ENCODE peak calls at places on chromosome 13, in ten cellular contexts. One of them, this sample, is unnamed.

GRCh38 chr13:51916962-51917361 is 55.2 kb downstream of the CCDC70 start:
- DNase-seq in RWPE1: no peak
- DNase-seq in cardiac muscle cell: no peak
- DNase-seq in HCT116: no peak
- DNase-seq in breast epithelium: no peak
- DNase-seq in upper lobe of left lung: no peak
- DNase-seq in heart right ventricle: no peak
- DNase-seq in fibroblast of lung: no peak
- DNase-seq in left ventricle myocardium inferior: no peak
- DNase-seq in GM23338: no peak
- DNase-seq in this sample: no peak

GRCh38 chr13:51769455-51770127 is 34.4 kb downstream of the DHRS12 start:
- DNase-seq in left ventricle myocardium inferior: peak
- DNase-seq in fibroblast of lung: no peak
- DNase-seq in upper lobe of left lung: peak
- DNase-seq in RWPE1: no peak
- DNase-seq in cardiac muscle cell: no peak
- DNase-seq in HCT116: no peak
- DNase-seq in heart right ventricle: peak
- DNase-seq in breast epithelium: no peak
- DNase-seq in GM23338: no peak
- DNase-seq in this sample: no peak

GRCh38 chr13:35818577-35819165 is 312.5 kb downstream of the DCLK1 start:
- DNase-seq in left ventricle myocardium inferior: no peak
- DNase-seq in RWPE1: peak
- DNase-seq in heart right ventricle: no peak
- DNase-seq in HCT116: peak
- DNase-seq in GM23338: peak
- DNase-seq in breast epithelium: no peak
- DNase-seq in fibroblast of lung: peak
- DNase-seq in upper lobe of left lung: no peak
- DNase-seq in cardiac muscle cell: peak
- DNase-seq in this sample: no peak

GRCh38 chr13:63625869-63626268 is 2210.2 kb upstream of the PCDH20 start:
- DNase-seq in fibroblast of lung: peak
- DNase-seq in RWPE1: peak
- DNase-seq in GM23338: peak
- DNase-seq in left ventricle myocardium inferior: no peak
- DNase-seq in HCT116: no peak
- DNase-seq in heart right ventricle: no peak
- DNase-seq in breast epithelium: no peak
- DNase-seq in upper lobe of left lung: no peak
- DNase-seq in cardiac muscle cell: no peak
- DNase-seq in this sample: no peak

GRCh38 chr13:67474114-67474513 is 244.0 kb upstream of the PCDH9 start:
- DNase-seq in heart right ventricle: no peak
- DNase-seq in cardiac muscle cell: no peak
- DNase-seq in fibroblast of lung: no peak
- DNase-seq in breast epithelium: no peak
- DNase-seq in HCT116: no peak
- DNase-seq in left ventricle myocardium inferior: no peak
- DNase-seq in RWPE1: no peak
- DNase-seq in GM23338: no peak
- DNase-seq in upper lobe of left lung: no peak
- DNase-seq in this sample: no peak

GRCh38 chr13:112213467-112214245 is 146.7 kb downstream of the SOX1 start:
- DNase-seq in HCT116: no peak
- DNase-seq in GM23338: no peak
- DNase-seq in RWPE1: no peak
- DNase-seq in left ventricle myocardium inferior: no peak
- DNase-seq in upper lobe of left lung: peak
- DNase-seq in breast epithelium: peak
- DNase-seq in fibroblast of lung: no peak
- DNase-seq in heart right ventricle: no peak
- DNase-seq in cardiac muscle cell: no peak
- DNase-seq in this sample: no peak

GRCh38 chr13:103349664-103350063 is 283.4 kb upstream of the SLC10A2 start:
- DNase-seq in HCT116: no peak
- DNase-seq in heart right ventricle: peak
- DNase-seq in cardiac muscle cell: peak
- DNase-seq in GM23338: no peak
- DNase-seq in fibroblast of lung: no peak
- DNase-seq in upper lobe of left lung: no peak
- DNase-seq in left ventricle myocardium inferior: no peak
- DNase-seq in breast epithelium: no peak
- DNase-seq in RWPE1: no peak
- DNase-seq in this sample: no peak

GRCh38 chr13:79451500-79451962 is 29.4 kb upstream of the NDFIP2 start:
- DNase-seq in GM23338: peak
- DNase-seq in fibroblast of lung: peak
- DNase-seq in left ventricle myocardium inferior: no peak
- DNase-seq in RWPE1: peak
- DNase-seq in heart right ventricle: no peak
- DNase-seq in cardiac muscle cell: no peak
- DNase-seq in HCT116: no peak
- DNase-seq in breast epithelium: no peak
- DNase-seq in upper lobe of left lung: no peak
- DNase-seq in this sample: peak

GRCh38 chr13:20394506-20394905 is 131.2 kb downstream of the CRYL1 start:
- DNase-seq in breast epithelium: no peak
- DNase-seq in RWPE1: no peak
- DNase-seq in fibroblast of lung: peak
- DNase-seq in GM23338: peak
- DNase-seq in heart right ventricle: no peak
- DNase-seq in HCT116: no peak
- DNase-seq in upper lobe of left lung: peak
- DNase-seq in left ventricle myocardium inferior: no peak
- DNase-seq in cardiac muscle cell: no peak
- DNase-seq in this sample: no peak

GRCh38 chr13:41631296-41631965 is 174.1 kb downstream of the RGCC start:
- DNase-seq in HCT116: no peak
- DNase-seq in fibroblast of lung: peak
- DNase-seq in cardiac muscle cell: no peak
- DNase-seq in GM23338: no peak
- DNase-seq in breast epithelium: no peak
- DNase-seq in upper lobe of left lung: no peak
- DNase-seq in RWPE1: no peak
- DNase-seq in heart right ventricle: no peak
- DNase-seq in left ventricle myocardium inferior: no peak
- DNase-seq in this sample: no peak

GRCh38 chr13:74210693-74211393 is 76.6 kb upstream of the KLF12 start:
- DNase-seq in RWPE1: peak
- DNase-seq in HCT116: no peak
- DNase-seq in heart right ventricle: no peak
- DNase-seq in breast epithelium: no peak
- DNase-seq in upper lobe of left lung: no peak
- DNase-seq in fibroblast of lung: peak
- DNase-seq in cardiac muscle cell: peak
- DNase-seq in left ventricle myocardium inferior: no peak
- DNase-seq in GM23338: no peak
- DNase-seq in this sample: no peak

GRCh38 chr13:94710081-94710809 is 2.1 kb downstream of the SOX21 start:
- DNase-seq in fibroblast of lung: no peak
- DNase-seq in RWPE1: no peak
- DNase-seq in left ventricle myocardium inferior: no peak
- DNase-seq in heart right ventricle: no peak
- DNase-seq in HCT116: no peak
- DNase-seq in upper lobe of left lung: no peak
- DNase-seq in cardiac muscle cell: no peak
- DNase-seq in GM23338: peak
- DNase-seq in breast epithelium: no peak
- DNase-seq in this sample: no peak

GRCh38 chr13:44795176-44795575 is 194.1 kb downstream of the NUFIP1 start:
- DNase-seq in RWPE1: no peak
- DNase-seq in cardiac muscle cell: no peak
- DNase-seq in GM23338: no peak
- DNase-seq in fibroblast of lung: no peak
- DNase-seq in upper lobe of left lung: no peak
- DNase-seq in left ventricle myocardium inferior: no peak
- DNase-seq in breast epithelium: no peak
- DNase-seq in heart right ventricle: no peak
- DNase-seq in HCT116: no peak
- DNase-seq in this sample: no peak

GRCh38 chr13:44797685-44798084 is 191.6 kb downstream of the NUFIP1 start:
- DNase-seq in left ventricle myocardium inferior: no peak
- DNase-seq in HCT116: no peak
- DNase-seq in heart right ventricle: no peak
- DNase-seq in breast epithelium: no peak
- DNase-seq in RWPE1: no peak
- DNase-seq in fibroblast of lung: no peak
- DNase-seq in GM23338: no peak
- DNase-seq in upper lobe of left lung: no peak
- DNase-seq in cardiac muscle cell: no peak
- DNase-seq in this sample: no peak

GRCh38 chr13:44792096-44792495 is 197.2 kb downstream of the NUFIP1 start:
- DNase-seq in breast epithelium: no peak
- DNase-seq in HCT116: no peak
- DNase-seq in left ventricle myocardium inferior: no peak
- DNase-seq in cardiac muscle cell: no peak
- DNase-seq in RWPE1: no peak
- DNase-seq in heart right ventricle: no peak
- DNase-seq in upper lobe of left lung: peak
- DNase-seq in GM23338: no peak
- DNase-seq in fibroblast of lung: no peak
- DNase-seq in this sample: no peak

GRCh38 chr13:44800626-44801025 is 188.6 kb downstream of the NUFIP1 start:
- DNase-seq in cardiac muscle cell: peak
- DNase-seq in breast epithelium: no peak
- DNase-seq in upper lobe of left lung: no peak
- DNase-seq in HCT116: no peak
- DNase-seq in left ventricle myocardium inferior: no peak
- DNase-seq in RWPE1: no peak
- DNase-seq in fibroblast of lung: no peak
- DNase-seq in heart right ventricle: no peak
- DNase-seq in GM23338: no peak
- DNase-seq in this sample: no peak

DNA sequence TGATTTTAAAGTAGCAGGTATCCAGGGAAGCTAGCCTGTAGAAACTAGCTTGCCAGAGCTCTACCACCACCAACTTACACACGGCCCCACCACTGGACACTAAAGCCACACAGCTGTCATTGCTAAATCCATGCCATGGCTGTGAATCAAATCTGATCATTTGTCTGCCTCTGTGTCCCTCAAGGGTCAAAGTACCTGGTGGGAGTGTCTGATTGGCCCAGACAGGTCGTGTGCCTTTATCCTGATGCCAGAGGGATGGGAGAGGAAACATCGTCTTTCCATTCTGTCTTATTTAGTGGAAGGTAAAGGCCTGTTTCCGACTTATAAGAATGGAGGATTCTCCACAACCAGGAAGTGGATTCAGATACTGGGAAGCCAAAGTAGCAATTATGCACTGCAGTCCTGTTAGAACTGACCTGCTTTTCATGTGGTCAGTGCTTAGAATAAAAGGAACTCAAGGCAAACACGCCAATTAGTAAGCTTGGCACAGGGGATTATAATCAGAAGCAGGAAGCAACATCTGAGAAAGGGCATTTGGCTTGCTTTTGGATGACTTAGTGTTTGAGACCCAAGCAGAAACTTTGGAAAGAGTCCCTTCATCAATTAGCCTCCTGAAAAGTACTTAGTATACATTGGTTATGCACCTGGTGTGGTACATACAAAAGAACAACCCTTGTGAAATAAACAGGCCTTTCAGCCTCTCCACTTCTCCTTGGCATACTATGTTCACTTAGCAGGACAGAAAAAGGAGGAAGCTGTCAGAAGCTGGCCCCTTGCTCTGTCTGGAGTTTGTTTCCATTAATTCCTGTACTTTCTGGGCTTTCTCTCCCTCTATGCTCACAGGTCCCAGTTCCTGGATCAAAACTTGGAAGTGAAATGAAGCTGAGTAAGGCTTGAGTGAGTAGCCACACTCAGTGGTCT is 192.4 kb downstream of the NUFIP1 start:
- DNase-seq in cardiac muscle cell: no peak
- DNase-seq in GM23338: no peak
- DNase-seq in breast epithelium: no peak
- DNase-seq in upper lobe of left lung: no peak
- DNase-seq in fibroblast of lung: no peak
- DNase-seq in heart right ventricle: no peak
- DNase-seq in HCT116: no peak
- DNase-seq in RWPE1: no peak
- DNase-seq in left ventricle myocardium inferior: no peak
- DNase-seq in this sample: no peak
- H3K27ac ChIP-seq in cardiac muscle cell: no peak
- H3K27ac ChIP-seq in GM23338: no peak
- H3K27ac ChIP-seq in breast epithelium: no peak
- H3K27ac ChIP-seq in upper lobe of left lung: no peak
- H3K27ac ChIP-seq in fibroblast of lung: no peak
- H3K27ac ChIP-seq in heart right ventricle: no peak
- H3K27ac ChIP-seq in HCT116: no peak
- H3K27ac ChIP-seq in RWPE1: no peak
- H3K27ac ChIP-seq in left ventricle myocardium inferior: no peak
- H3K27ac ChIP-seq in this sample: no peak

GRCh38 chr13:72960541-72960940 is 98.3 kb upstream of the KLF5 start:
- DNase-seq in HCT116: no peak
- DNase-seq in upper lobe of left lung: no peak
- DNase-seq in fibroblast of lung: no peak
- DNase-seq in RWPE1: peak
- DNase-seq in GM23338: peak
- DNase-seq in cardiac muscle cell: no peak
- DNase-seq in heart right ventricle: no peak
- DNase-seq in breast epithelium: no peak
- DNase-seq in left ventricle myocardium inferior: no peak
- DNase-seq in this sample: no peak
- H3K27ac ChIP-seq in HCT116: no peak
- H3K27ac ChIP-seq in upper lobe of left lung: no peak
- H3K27ac ChIP-seq in fibroblast of lung: no peak
- H3K27ac ChIP-seq in RWPE1: no peak
- H3K27ac ChIP-seq in GM23338: no peak
- H3K27ac ChIP-seq in cardiac muscle cell: no peak
- H3K27ac ChIP-seq in heart right ventricle: no peak
- H3K27ac ChIP-seq in breast epithelium: no peak
- H3K27ac ChIP-seq in left ventricle myocardium inferior: no peak
- H3K27ac ChIP-seq in this sample: no peak

GRCh38 chr13:30881931-30882899 is 23.9 kb upstream of the MEDAG start:
- DNase-seq in left ventricle myocardium inferior: no peak
- DNase-seq in RWPE1: no peak
- DNase-seq in HCT116: no peak
- DNase-seq in GM23338: no peak
- DNase-seq in fibroblast of lung: no peak
- DNase-seq in upper lobe of left lung: no peak
- DNase-seq in cardiac muscle cell: no peak
- DNase-seq in heart right ventricle: no peak
- DNase-seq in breast epithelium: no peak
- DNase-seq in this sample: no peak
- H3K27ac ChIP-seq in left ventricle myocardium inferior: peak
- H3K27ac ChIP-seq in RWPE1: no peak
- H3K27ac ChIP-seq in HCT116: no peak
- H3K27ac ChIP-seq in GM23338: no peak
- H3K27ac ChIP-seq in fibroblast of lung: peak
- H3K27ac ChIP-seq in upper lobe of left lung: no peak
- H3K27ac ChIP-seq in cardiac muscle cell: no peak
- H3K27ac ChIP-seq in heart right ventricle: no peak
- H3K27ac ChIP-seq in breast epithelium: peak
- H3K27ac ChIP-seq in this sample: no peak

DNA sequence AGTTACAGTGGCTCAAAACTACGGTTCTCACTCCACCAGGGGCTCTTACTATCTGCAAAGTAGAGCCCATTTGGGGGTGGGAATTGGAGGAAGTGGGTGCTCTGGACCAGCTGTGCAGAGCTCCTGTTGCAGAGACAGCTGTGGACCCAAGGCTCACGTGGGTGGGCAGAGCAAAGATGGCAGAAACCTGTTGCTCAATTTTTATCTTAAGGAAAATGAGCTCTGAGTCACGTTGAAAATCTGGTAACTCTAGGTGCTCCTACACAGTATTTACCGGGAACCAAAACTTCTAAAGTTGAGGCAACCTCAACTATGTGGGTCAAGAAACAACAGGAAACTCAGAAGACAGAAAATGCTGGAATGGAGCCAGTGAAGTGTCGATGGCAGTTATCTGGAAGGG is 30.2 kb upstream of the SLC15A1 start:
- DNase-seq in breast epithelium: no peak
- DNase-seq in GM23338: no peak
- DNase-seq in left ventricle myocardium inferior: no peak
- DNase-seq in HCT116: no peak
- DNase-seq in RWPE1: no peak
- DNase-seq in cardiac muscle cell: no peak
- DNase-seq in fibroblast of lung: peak
- DNase-seq in upper lobe of left lung: no peak
- DNase-seq in heart right ventricle: no peak
- DNase-seq in this sample: no peak
- H3K27ac ChIP-seq in breast epithelium: no peak
- H3K27ac ChIP-seq in GM23338: no peak
- H3K27ac ChIP-seq in left ventricle myocardium inferior: no peak
- H3K27ac ChIP-seq in HCT116: no peak
- H3K27ac ChIP-seq in RWPE1: no peak
- H3K27ac ChIP-seq in cardiac muscle cell: no peak
- H3K27ac ChIP-seq in fibroblast of lung: no peak
- H3K27ac ChIP-seq in upper lobe of left lung: no peak
- H3K27ac ChIP-seq in heart right ventricle: no peak
- H3K27ac ChIP-seq in this sample: no peak

This sample was measured in naive thymus-derived CD4-positive, alpha-beta T cell.